ENCODE peak calls at places on chromosomes 12 and 14, in four cellular contexts. T is CD4-positive, alpha-beta memory T cell; K is CD4-positive, CD25-positive, alpha-beta regulatory T cell; M is hepatocyte. E is an unnamed sample.
A peak's percentile ranks its signal among the peaks of the same experiment; 100 is the strongest.

GRCh38 chr12:96140110-96140509 is 54.1 kb upstream of the ELK3 start:
- DNase-seq in K (no peak), M (peak; percentile 19), T (no peak), E (no peak)

GRCh38 chr12:50541139-50541538 is 36.4 kb downstream of the DIP2B start:
- DNase-seq in K (no peak), M (no peak), T (no peak), E (no peak)

GRCh38 chr12:49825360-49825970 is 2.7 kb downstream of the NCKAP5L start:
- DNase-seq in T (no peak), K (no peak), M (no peak), E (no peak)

GRCh38 chr12:85821759-85822158 is 14.4 kb downstream of the RASSF9 start:
- DNase-seq in T (no peak), M (no peak), K (no peak), E (no peak)

GRCh38 chr12:2641209-2641608 is 153.6 kb upstream of the FKBP4 start:
- DNase-seq in M (peak; percentile 23), T (no peak), K (no peak), E (no peak)

GRCh38 chr12:47316609-47317049 is 236.9 kb upstream of the AMIGO2 start:
- DNase-seq in M (no peak), K (no peak), T (no peak), E (no peak)

GRCh38 chr14:105860615-105861580 is 334.5 kb downstream of the TMEM121 start:
- DNase-seq in T (no peak), K (no peak), M (no peak), E (no peak)

GRCh38 chr12:71772728-71773127 is 18.1 kb downstream of the RAB21 start:
- DNase-seq in M (no peak), K (no peak), T (no peak), E (no peak)

GRCh38 chr12:89346741-89347324 is 5.5 kb downstream of the DUSP6 start:
- DNase-seq in K (no peak), M (no peak), T (no peak), E (no peak)

GRCh38 chr12:103469716-103470115 is 26.1 kb downstream of the C12orf42 start:
- DNase-seq in K (no peak), T (no peak), M (no peak), E (no peak)

GRCh38 chr14:80464531-80465149 is 253.3 kb upstream of the DIO2 start:
- DNase-seq in T (no peak), K (no peak), M (peak; percentile 5), E (no peak)

GRCh38 chr14:97978336-97978735 is 1181.2 kb downstream of the VRK1 start:
- DNase-seq in M (peak; percentile 90), K (peak; percentile 59), T (peak; percentile 64), E (peak; percentile 61)

GRCh38 chr12:57133013-57133569 is 4.8 kb downstream of the LRP1 start:
- DNase-seq in K (no peak), M (no peak), T (no peak), E (no peak)

GRCh38 chr14:53306267-53306721 is 153.2 kb upstream of the DDHD1 start:
- DNase-seq in M (peak; percentile 74), K (peak; percentile 15), T (peak; percentile 23), E (peak; percentile 13)

GRCh38 chr12:20212658-20213387 is 155.5 kb upstream of the PDE3A start:
- DNase-seq in M (peak; percentile 91), K (no peak), T (no peak), E (no peak)

GRCh38 chr14:94009767-94010166 is 12.7 kb downstream of the CCDC197 start:
- DNase-seq in K (no peak), T (no peak), M (no peak), E (no peak)

GRCh38 chr12:59596232-59597143 is 659 bp downstream of the SLC16A7 start:
- DNase-seq in T (peak; percentile 85), K (peak; percentile 87), M (peak; percentile 88), E (peak; percentile 77)

GRCh38 chr14:98999901-99000300 is 272.1 kb downstream of the BCL11B start:
- DNase-seq in M (no peak), T (no peak), K (no peak), E (no peak)

GRCh38 chr14:71693373-71693772 is 238.9 kb upstream of the RGS6 start:
- DNase-seq in T (no peak), K (peak; percentile 13), M (no peak), E (no peak)

GRCh38 chr12:88868062-88868461 is 287.8 kb upstream of the KITLG start:
- DNase-seq in K (no peak), T (no peak), M (no peak), E (no peak)

GRCh38 chr12:121520586-121521086 is 60.2 kb downstream of the KDM2B start:
- DNase-seq in T (no peak), M (no peak), K (no peak), E (no peak)

GRCh38 chr14:92539875-92540274 is 26.3 kb downstream of the RIN3 start:
- DNase-seq in M (no peak), K (no peak), T (no peak), E (no peak)

GRCh38 chr14:32938719-32939253 is at the start of gene NPAS3:
- DNase-seq in K (no peak), T (no peak), M (peak; percentile 35), E (no peak)

GRCh38 chr12:110253176-110253575 is 27.9 kb upstream of the ATP2A2 start:
- DNase-seq in M (no peak), T (no peak), K (no peak), E (no peak)

DNA sequence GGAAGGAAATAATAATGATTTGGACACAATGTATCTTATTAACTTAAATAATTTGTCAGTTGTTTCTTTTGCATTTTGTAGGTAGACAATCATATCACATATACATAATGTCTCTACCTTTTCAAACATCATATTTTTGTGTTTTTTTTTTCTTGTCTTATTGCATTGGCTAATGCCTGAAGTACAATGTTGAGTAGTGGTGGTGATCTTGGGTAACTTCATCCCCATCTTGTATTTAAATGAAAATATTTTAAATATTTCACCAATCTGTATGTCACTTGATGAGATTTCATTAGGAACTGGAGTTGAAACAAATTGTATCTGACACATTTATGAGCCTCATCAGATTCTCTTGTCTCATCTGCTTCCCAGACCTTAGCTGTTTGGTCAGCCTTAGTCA is 109.7 kb upstream of the LHX5 start:
- DNase-seq in K (no peak), M (no peak), T (no peak), E (no peak)
- H3K27ac ChIP-seq in K (no peak overlapping the region), M (no peak overlapping the region), T (no peak overlapping the region), E (no peak overlapping the region)

GRCh38 chr14:90406384-90406798 is 9.6 kb downstream of the CALM1 start:
- DNase-seq in M (no peak), T (no peak), K (no peak), E (no peak)
- H3K27me3 ChIP-seq in M (no peaks in the 10 kb centered on the region), T (no peaks in the 10 kb centered on the region), K (no peaks in the 10 kb centered on the region), E (no peaks in the 10 kb centered on the region)

DNA sequence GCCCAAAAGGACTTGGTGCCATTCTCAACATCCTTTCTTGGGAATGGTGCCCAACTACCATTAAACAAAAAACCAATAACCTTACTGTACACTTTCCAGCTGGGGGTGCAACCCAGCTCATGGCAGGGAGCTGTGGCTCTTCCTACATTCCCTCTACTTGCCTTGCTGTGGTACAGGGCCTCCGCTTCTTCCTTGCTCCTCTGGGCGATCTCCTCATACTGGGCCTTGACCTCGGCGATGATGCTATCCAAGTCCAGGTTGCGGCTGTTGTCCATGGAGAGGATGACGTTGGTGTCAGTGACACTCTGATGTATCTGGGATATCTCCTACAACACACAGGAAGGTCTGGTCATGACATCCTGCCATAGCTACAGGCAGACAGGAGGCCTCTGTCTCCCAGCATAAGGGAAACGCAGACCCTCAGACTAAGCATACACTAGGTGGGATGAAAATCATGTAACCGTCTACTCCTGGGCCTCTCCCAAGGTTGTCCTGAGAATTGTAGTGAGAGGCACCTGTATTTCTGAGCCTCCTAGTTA is 3.9 kb downstream of the KRT2 start:
- DNase-seq in M (no peak), K (no peak), T (no peak), E (no peak)
- H3K4me1 ChIP-seq in M (peaks cover 4% of the 10 kb centered on the region), K (peaks cover 6% of the 10 kb centered on the region), T (peaks cover 61% of the 10 kb centered on the region), E (peaks cover 9% of the 10 kb centered on the region)

GRCh38 chr14:76904740-76905569 is 78.7 kb downstream of the LRRC74A start:
- DNase-seq in M (peak; percentile 82), K (peak; percentile 64), T (peak; percentile 58), E (peak; percentile 22)
- H3K27ac ChIP-seq in M (peak overlapping the region; percentile 89), K (no peak overlapping the region), T (no peak overlapping the region), E (no peak overlapping the region)

GRCh38 chr12:113087193-113087592 is 30.7 kb downstream of the DTX1 start:
- DNase-seq in T (no peak), M (no peak), K (no peak), E (no peak)
- H3K27me3 ChIP-seq in T (no peaks in the 10 kb centered on the region), M (peaks cover 8% of the 10 kb centered on the region), K (no peaks in the 10 kb centered on the region), E (no peaks in the 10 kb centered on the region)

GRCh38 chr12:55720071-55720564 is at the start of gene RDH5:
- DNase-seq in M (peak; percentile 90), K (no peak), T (no peak), E (no peak)

GRCh38 chr12:55718020-55718419 is 2.2 kb upstream of the RDH5 start:
- DNase-seq in T (no peak), M (no peak), K (no peak), E (no peak)

GRCh38 chr12:55717397-55718007 is 1.7 kb downstream of the BLOC1S1 start:
- DNase-seq in T (no peak), K (no peak), M (no peak), E (no peak)

GRCh38 chr12:55719371-55719770 is 822 bp upstream of the RDH5 start:
- DNase-seq in K (no peak), T (no peak), M (no peak), E (no peak)

DNA sequence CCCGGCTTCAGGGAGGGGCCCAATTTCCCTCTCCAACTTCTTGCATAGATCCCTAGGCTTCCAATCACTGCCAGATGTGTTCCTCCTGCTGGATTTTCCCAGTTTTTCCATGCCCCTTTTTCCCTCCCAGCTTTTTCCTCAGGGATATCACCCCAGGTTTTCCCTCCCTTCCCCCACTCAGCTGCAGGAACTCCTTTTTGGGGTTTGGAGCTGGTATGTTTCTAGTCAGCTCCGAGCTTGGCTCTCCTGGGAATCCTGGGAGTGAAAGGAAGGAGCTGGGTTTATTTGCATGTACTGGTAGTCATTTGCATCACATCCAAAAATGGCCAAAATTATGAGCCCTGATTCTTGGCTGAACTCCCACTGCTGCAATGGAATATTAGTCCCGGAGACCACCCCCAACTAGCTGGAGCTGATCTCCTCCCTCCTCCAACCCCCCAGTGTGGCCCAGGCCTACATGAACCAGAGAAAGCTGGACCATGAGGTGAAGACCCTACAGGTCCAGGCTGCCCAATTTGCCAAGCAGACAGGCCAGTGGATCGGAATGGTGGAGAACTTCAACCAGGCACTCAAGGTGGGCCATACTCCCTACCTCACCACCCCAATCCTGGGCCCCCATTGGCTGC is 1.4 kb upstream of the RDH5 start:
- DNase-seq in T (no peak), K (no peak), M (no peak), E (no peak)
- H3K4me1 ChIP-seq in T (peaks cover 40% of the 10 kb centered on the region), K (peaks cover 37% of the 10 kb centered on the region), M (peaks cover 30% of the 10 kb centered on the region), E (peaks cover 21% of the 10 kb centered on the region)

GRCh38 chr12:101854747-101855146 is 22.6 kb upstream of the DRAM1 start:
- DNase-seq in K (no peak), T (no peak), M (no peak), E (no peak)

GRCh38 chr12:101856030-101856429 is 21.4 kb upstream of the DRAM1 start:
- DNase-seq in K (no peak), T (no peak), M (no peak), E (no peak)

GRCh38 chr12:101857043-101857558 is 20.3 kb upstream of the DRAM1 start:
- DNase-seq in T (no peak), M (peak; percentile 18), K (no peak), E (no peak)

GRCh38 chr12:101852998-101853397 is 22.2 kb upstream of the GNPTAB start:
- DNase-seq in T (no peak), M (no peak), K (no peak), E (no peak)

GRCh38 chr12:101855364-101855884 is 22.0 kb upstream of the DRAM1 start:
- DNase-seq in M (peak; percentile 36), T (no peak), K (no peak), E (no peak)
- H3K27ac ChIP-seq in M (peak overlapping the region; percentile 40), T (no peak overlapping the region), K (no peak overlapping the region), E (no peak overlapping the region)

E was measured in effector memory CD4-positive, alpha-beta T cell.